ENCODE peak calls at places on chromosomes 16 and 17, in ten cellular contexts. M is H1, I is prostate gland, Y is IMR-90, Q is HL-60, N is osteoblast, R is foreskin fibroblast, X is NB4, A is body of pancreas, J is right lobe of liver. L is an unnamed sample.

GRCh38 chr16:165539-166374 is at the start of gene HBM:
- DNase-seq in M (no peak), I (no peak), Y (no peak), Q (no peak), N (peak), R (no peak), X (no peak), A (no peak), J (no peak), L (peak)

GRCh38 chr17:6413073-6413472 is 21.8 kb downstream of the AIPL1 start:
- DNase-seq in M (no peak), I (no peak), Y (peak), Q (no peak), N (no peak), R (peak), X (peak), A (no peak), J (no peak), L (peak)

GRCh38 chr16:49939495-49939894 is 83.6 kb upstream of the ZNF423 start:
- DNase-seq in M (no peak), I (no peak), Y (no peak), Q (no peak), N (no peak), R (no peak), X (no peak), A (no peak), J (no peak), L (no peak)

GRCh38 chr16:77298638-77299360 is 99.6 kb downstream of the SYCE1L start:
- DNase-seq in M (no peak), I (no peak), Y (peak), Q (no peak), N (no peak), R (peak), X (peak), A (no peak), J (no peak), L (no peak)

GRCh38 chr16:84759061-84759460 is 59.3 kb downstream of the USP10 start:
- DNase-seq in M (no peak), I (no peak), Y (peak), Q (no peak), N (no peak), R (no peak), X (no peak), A (no peak), J (no peak), L (no peak)

GRCh38 chr17:40884708-40885512 is at the start of gene KRT20:
- DNase-seq in M (no peak), I (no peak), Y (no peak), Q (no peak), N (peak), R (no peak), X (no peak), A (no peak), J (no peak), L (no peak)

GRCh38 chr17:37097162-37097561 is 148.4 kb downstream of the AATF start:
- DNase-seq in M (no peak), I (no peak), Y (no peak), Q (no peak), N (no peak), R (no peak), X (no peak), A (no peak), J (no peak), L (no peak)

GRCh38 chr17:46108120-46108519 is 85.1 kb downstream of the KANSL1 start:
- DNase-seq in M (no peak), I (no peak), Y (no peak), Q (no peak), N (no peak), R (no peak), X (no peak), A (no peak), J (no peak), L (peak)

GRCh38 chr16:1184980-1185379 is 32.1 kb downstream of the CACNA1H start:
- DNase-seq in M (no peak), I (no peak), Y (no peak), Q (no peak), N (no peak), R (no peak), X (no peak), A (no peak), J (no peak), L (no peak)

GRCh38 chr17:56929362-56929969 is 15.6 kb upstream of the TRIM25 start:
- DNase-seq in M (no peak), I (no peak), Y (no peak), Q (no peak), N (no peak), R (no peak), X (peak), A (no peak), J (no peak), L (no peak)

GRCh38 chr16:54545890-54546476 is 259.4 kb upstream of the IRX3 start:
- DNase-seq in M (no peak), I (no peak), Y (no peak), Q (no peak), N (peak), R (no peak), X (no peak), A (no peak), J (no peak), L (no peak)

GRCh38 chr16:20878682-20879147 is 21.4 kb downstream of the DCUN1D3 start:
- DNase-seq in M (no peak), I (no peak), Y (no peak), Q (no peak), N (no peak), R (no peak), X (no peak), A (no peak), J (peak), L (no peak)

GRCh38 chr16:85902366-85903155 is 3.6 kb downstream of the IRF8 start:
- DNase-seq in M (no peak), I (no peak), Y (no peak), Q (no peak), N (no peak), R (no peak), X (no peak), A (no peak), J (no peak), L (peak)

GRCh38 chr17:39144414-39144813 is 7.0 kb downstream of the PLXDC1 start:
- DNase-seq in M (no peak), I (peak), Y (peak), Q (no peak), N (peak), R (peak), X (no peak), A (peak), J (no peak), L (peak)

GRCh38 chr17:1834378-1835149 is 4.8 kb downstream of the RPA1 start:
- DNase-seq in M (no peak), I (no peak), Y (no peak), Q (no peak), N (no peak), R (peak), X (no peak), A (no peak), J (no peak), L (no peak)

GRCh38 chr17:14301279-14301760 is 439 bp downstream of the HS3ST3B1 start:
- DNase-seq in M (no peak), I (no peak), Y (no peak), Q (peak), N (peak), R (no peak), X (no peak), A (no peak), J (no peak), L (peak)

GRCh38 chr17:21298056-21298982 is 13.8 kb downstream of the MAP2K3 start:
- DNase-seq in M (no peak), I (no peak), Y (no peak), Q (no peak), N (peak), R (no peak), X (peak), A (no peak), J (no peak), L (peak)

GRCh38 chr16:23452221-23452571 is 793 bp downstream of the COG7 start:
- DNase-seq in M (no peak), I (no peak), Y (no peak), Q (no peak), N (no peak), R (no peak), X (no peak), A (no peak), J (no peak), L (no peak)

GRCh38 chr16:23448392-23448791 is 4.6 kb downstream of the COG7 start:
- DNase-seq in M (no peak), I (no peak), Y (peak), Q (no peak), N (no peak), R (no peak), X (no peak), A (no peak), J (no peak), L (no peak)

GRCh38 chr16:23452572-23453337 is at the start of gene COG7:
- DNase-seq in M (peak), I (peak), Y (peak), Q (peak), N (peak), R (peak), X (peak), A (peak), J (peak), L (peak)

GRCh38 chr16:23453338-23454052 is 506 bp upstream of the COG7 start:
- DNase-seq in M (no peak), I (no peak), Y (no peak), Q (no peak), N (no peak), R (no peak), X (no peak), A (no peak), J (no peak), L (no peak)
- H3K4me3 ChIP-seq in M (peak), I (peak), Y (peak), Q (peak), N (peak), R (peak), X (peak), A (peak), J (peak), L (peak)

GRCh38 chr16:11684231-11685025 is 16.2 kb downstream of the SNN start:
- DNase-seq in M (no peak), I (no peak), Y (no peak), Q (no peak), N (no peak), R (no peak), X (no peak), A (no peak), J (no peak), L (no peak)
- H3K4me3 ChIP-seq in M (no peak), I (no peak), Y (no peak), Q (no peak), N (no peak), R (no peak), X (no peak), A (no peak), J (no peak), L (no peak)

DNA sequence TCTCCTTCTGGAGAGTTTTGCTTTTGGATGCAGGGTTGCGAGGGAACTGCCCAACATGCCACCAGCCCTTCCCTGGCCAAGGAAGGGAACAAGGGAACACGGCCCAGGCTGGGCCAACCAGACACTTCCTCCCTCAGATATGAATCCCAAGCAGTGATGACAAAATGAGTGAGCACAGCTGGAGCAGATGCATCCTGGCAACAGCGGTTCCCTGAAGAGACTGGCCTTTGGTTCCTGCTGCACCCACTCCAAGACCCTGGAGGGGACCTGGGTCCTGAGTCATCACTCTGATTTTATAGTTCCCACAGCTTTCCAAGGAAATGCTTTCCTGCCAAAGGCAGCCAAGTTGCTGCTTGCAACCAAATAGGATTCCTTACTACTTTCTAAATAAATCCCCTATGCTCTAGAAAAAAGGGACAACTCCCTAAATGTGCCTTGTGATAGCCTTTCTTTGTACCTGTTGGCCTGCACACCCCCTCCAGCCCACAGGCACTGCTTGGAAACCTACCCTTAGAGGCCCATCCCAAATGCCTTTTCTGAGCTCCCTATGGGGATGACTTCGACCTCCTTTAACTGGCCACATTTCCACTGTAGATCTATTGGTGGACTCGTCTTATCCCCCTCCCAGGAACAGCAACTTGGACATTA is 5.3 kb downstream of the ST3GAL2 start:
- DNase-seq in M (no peak), I (no peak), Y (peak), Q (peak), N (peak), R (peak), X (peak), A (no peak), J (no peak), L (no peak)
- H3K4me3 ChIP-seq in M (no peak), I (no peak), Y (no peak), Q (no peak), N (no peak), R (no peak), X (peak), A (no peak), J (no peak), L (no peak)

DNA sequence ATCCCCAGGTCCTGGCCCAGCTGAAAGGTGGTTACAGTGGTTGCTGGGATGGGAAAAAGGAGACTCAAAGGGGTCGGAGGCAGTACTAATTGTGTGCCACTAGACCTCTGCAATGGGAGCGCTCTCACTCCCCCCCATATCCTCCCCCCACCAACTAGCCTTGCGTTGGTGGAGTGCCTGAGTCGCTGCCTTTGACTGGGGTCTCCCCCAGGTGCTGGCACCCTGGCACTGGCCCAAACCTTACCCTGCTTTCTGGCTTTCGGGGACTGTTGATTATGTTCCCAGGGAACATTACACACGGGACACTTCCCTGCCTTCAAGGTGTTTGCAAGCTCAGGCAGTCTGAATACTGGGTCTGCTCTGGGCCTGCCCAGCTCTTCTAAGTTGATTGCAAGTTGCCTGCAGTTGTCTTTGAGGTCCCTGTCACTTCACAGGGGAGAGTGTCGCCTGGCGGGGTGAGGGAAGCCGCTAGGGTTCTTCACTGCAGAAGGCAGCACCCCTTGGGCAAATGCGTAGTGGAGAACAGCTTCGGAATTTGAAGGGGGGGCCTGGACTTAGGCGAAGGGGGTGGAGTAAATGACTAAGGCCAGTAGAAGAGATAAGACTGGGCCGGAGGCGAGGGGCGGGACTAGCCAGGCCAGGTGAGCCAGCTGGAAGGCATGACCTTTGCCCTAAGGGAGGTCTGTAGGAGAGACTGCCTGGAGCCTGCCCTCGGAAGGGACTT is 98.0 kb downstream of the RAB11FIP4 start:
- DNase-seq in M (peak), I (no peak), Y (no peak), Q (no peak), N (peak), R (no peak), X (peak), A (peak), J (peak), L (peak)
- H3K4me3 ChIP-seq in M (peak), I (no peak), Y (no peak), Q (no peak), N (no peak), R (no peak), X (no peak), A (peak), J (peak), L (peak)

DNA sequence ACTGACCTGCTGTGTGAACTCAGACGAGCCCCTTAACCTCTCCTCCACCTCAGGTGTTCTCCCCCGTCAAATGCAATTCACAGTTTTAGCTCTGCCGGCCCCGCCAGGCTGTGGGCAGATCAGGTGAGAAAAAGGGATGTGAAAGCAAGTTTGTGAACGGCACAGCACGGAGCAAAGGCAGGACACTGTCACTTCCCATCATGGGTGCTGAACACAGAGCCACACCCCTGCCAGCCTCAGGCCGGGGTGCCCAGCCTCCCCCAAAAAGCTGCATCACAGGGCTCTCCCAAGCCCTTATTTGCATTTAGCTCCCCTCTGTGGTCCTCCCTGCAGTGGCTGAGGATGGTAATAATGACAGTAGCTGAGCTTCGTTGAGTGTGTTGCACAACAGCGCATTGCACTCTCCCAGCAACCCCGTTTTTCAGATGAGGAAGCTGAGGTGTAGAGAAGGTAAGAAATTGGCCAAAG is 88.8 kb upstream of the TNRC6C start:
- DNase-seq in M (no peak), I (no peak), Y (no peak), Q (peak), N (no peak), R (no peak), X (peak), A (no peak), J (peak), L (no peak)
- H3K4me3 ChIP-seq in M (no peak), I (no peak), Y (no peak), Q (no peak), N (no peak), R (no peak), X (no peak), A (no peak), J (no peak), L (no peak)

DNA sequence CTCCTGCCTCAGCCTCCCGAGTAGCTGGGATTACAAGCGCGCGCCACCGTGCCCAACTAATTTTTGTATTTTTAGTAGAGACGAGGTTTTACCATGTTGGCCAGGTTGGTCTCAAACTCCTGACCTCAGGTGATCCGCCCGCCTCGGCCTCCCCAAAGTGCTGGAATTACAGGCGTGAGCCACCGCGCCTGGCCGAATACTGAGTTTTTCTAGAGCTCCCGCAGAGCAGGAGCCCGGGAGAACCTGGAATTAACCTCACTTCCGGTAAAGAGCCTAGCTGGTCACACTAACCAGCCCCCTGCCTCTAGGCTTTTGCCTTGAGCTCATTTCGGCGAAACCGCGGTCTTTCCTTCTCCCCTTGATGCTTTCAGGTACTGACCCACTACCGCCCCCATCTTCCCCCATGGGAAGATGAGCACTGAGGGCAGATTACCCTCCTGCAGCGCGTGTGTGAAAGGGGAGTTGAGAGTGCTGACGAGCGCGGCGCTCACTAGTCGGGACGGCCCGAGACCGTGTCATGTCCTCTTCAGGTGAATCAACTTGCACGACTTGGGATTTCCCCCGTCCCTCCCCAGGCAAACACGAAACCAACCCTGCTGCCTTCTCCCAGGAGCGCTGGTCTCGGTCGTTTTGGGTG is 743 bp upstream of the NEK8 start:
- DNase-seq in M (peak), I (peak), Y (peak), Q (peak), N (peak), R (peak), X (peak), A (peak), J (no peak), L (peak)
- H3K4me3 ChIP-seq in M (peak), I (peak), Y (peak), Q (peak), N (peak), R (peak), X (peak), A (peak), J (peak), L (peak)

DNA sequence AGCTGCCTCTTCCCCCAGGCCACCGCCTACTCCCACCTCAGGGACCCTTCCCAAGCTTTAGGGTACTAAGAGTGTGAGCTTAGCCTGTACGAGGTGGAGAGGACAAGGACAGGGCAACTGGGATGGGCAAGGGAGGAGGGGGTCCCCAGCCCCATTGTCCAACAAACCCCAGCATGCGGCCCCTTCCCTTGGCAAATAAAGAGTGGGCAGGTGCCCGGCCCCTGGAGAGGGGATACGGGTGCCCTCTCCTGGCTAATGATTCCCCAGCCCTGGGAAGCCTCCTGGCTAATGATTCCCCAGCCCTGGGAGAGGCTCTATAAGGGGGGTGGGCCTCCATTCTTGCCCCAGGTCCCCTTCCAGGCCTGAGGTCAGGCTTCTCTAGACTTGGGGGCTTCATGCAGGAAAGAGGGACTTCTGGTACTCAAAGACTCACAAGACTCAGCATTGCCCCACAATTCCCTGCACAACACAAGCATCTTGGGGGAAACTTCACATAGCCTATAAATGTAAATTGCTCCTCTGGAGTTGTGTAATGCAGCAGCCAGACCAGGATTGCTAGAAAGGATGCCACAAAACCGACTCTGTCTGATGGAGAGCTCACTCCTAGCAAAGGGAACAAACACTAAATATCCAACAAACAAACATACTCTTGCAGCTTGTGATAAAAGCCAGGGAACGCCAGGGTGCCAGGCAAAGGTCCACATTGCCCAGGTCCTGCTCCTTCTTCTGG is 14.9 kb downstream of the SLC13A2 start:
- DNase-seq in M (no peak), I (no peak), Y (no peak), Q (no peak), N (no peak), R (no peak), X (no peak), A (no peak), J (no peak), L (peak)
- H3K4me3 ChIP-seq in M (no peak), I (no peak), Y (no peak), Q (no peak), N (no peak), R (no peak), X (no peak), A (no peak), J (no peak), L (no peak)

DNA sequence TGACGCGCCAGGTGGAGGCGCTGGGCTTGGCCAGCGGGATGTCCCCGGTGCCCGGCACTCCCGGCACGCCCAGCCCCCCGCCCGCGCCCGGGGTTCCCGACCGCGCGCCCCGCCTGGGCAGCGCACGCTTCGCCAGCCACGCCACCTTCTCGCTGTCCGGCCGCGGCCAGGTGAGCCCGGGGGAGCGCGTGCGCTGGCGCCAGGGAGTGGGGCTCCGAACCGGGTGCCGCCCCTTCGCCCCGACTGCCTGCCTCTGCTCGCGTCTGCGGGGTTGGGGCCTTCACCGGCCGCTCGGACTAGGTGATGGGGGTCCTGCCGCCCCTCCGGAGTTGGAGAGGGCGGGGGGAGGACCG is 482 bp downstream of the SMTNL2 start:
- DNase-seq in M (peak), I (no peak), Y (no peak), Q (no peak), N (no peak), R (no peak), X (no peak), A (no peak), J (no peak), L (peak)
- H3K4me3 ChIP-seq in M (peak), I (peak), Y (no peak), Q (no peak), N (no peak), R (no peak), X (no peak), A (no peak), J (no peak), L (peak)

L was measured in H7.